ENCODE peak calls at places on chromosome 19, in seven cellular contexts. H is stimulated activated naive CD8-positive, alpha-beta T cell treated with anti-CD3 and anti-CD28 coated beads, Interleukin-15, Interleukin-2, amounts not matched to agents 100 U/mL and 50 U/mL, for 24 hours; Z is sciatic nerve; E is cardiac muscle cell; X is psoas muscle; W is NCI-H774; N is Calu3. T is an unnamed sample.

GRCh38 chr19:4730740-4731171 is 7.1 kb upstream of the DPP9 start:
- DNase-seq in E (no peak), H (peak), W (no peak), X (no peak), Z (no peak), N (peak), T (peak)

GRCh38 chr19:6392219-6393073 is 518 bp downstream of the GTF2F1 start:
- DNase-seq in X (no peak), W (no peak), Z (no peak), N (no peak), E (no peak), H (no peak), T (peak)

GRCh38 chr19:53881482-53882390 is at the start of gene PRKCG:
- DNase-seq in X (no peak), N (peak), H (peak), E (no peak), W (no peak), Z (peak), T (peak)

GRCh38 chr19:2268480-2268830 is 12.2 kb upstream of the JSRP1 start:
- DNase-seq in X (no peak), W (no peak), E (no peak), N (no peak), H (no peak), Z (no peak), T (no peak)

GRCh38 chr19:2983351-2984195 is 6.2 kb downstream of the TLE6 start:
- DNase-seq in Z (peak), E (peak), X (peak), H (no peak), W (peak), N (peak), T (peak)

GRCh38 chr19:48674921-48675824 is 2.4 kb upstream of the NTN5 start:
- DNase-seq in H (peak), X (peak), E (peak), N (peak), Z (peak), W (peak), T (peak)

GRCh38 chr19:2633693-2634075 is 68.8 kb downstream of the GNG7 start:
- DNase-seq in N (no peak), X (no peak), E (no peak), Z (no peak), H (no peak), W (no peak), T (no peak)

GRCh38 chr19:37817180-37817911 is 38.0 kb upstream of the ZNF573 start:
- DNase-seq in Z (peak), X (peak), H (peak), W (peak), E (peak), N (no peak), T (peak)

GRCh38 chr19:41050426-41050825 is 37.8 kb upstream of the CYP2A13 start:
- DNase-seq in N (no peak), W (no peak), X (no peak), Z (no peak), E (no peak), H (no peak), T (no peak)

GRCh38 chr19:39778763-39779162 is at the start of gene LEUTX:
- DNase-seq in E (no peak), X (no peak), N (no peak), W (no peak), Z (no peak), H (peak), T (no peak)

T was measured in Right ventricle myocardium inferior.